ENCODE peak calls at places on chromosomes 4 and X, in eight cellular contexts. Q is activated naive CD4-positive, alpha-beta T cell; Y is sigmoid colon; K is head of caudate nucleus; P is retina; L is effector memory CD4-positive, alpha-beta T cell; Z is tibial artery; M is fibroblast of mammary gland. W is an unnamed sample.

GRCh38 chrX:109751698-109752097 is 18.6 kb upstream of the ACSL4 start:
- DNase-seq in M (no peak), L (no peak), P (no peak), Z (no peak), Q (no peak), Y (no peak), K (no peak), W (no peak)

GRCh38 chrX:122943918-122944317 is 240.2 kb upstream of the GRIA3 start:
- DNase-seq in K (no peak), P (no peak), Z (no peak), Q (no peak), L (no peak), Y (no peak), M (peak), W (peak)

GRCh38 chr4:163180087-163180486 is 13.4 kb upstream of the NAF1 start:
- DNase-seq in P (no peak), Z (no peak), K (no peak), Y (no peak), L (no peak), M (no peak), Q (no peak), W (no peak)

GRCh38 chr4:25767877-25768475 is 94.8 kb downstream of the SEL1L3 start:
- DNase-seq in L (no peak), K (peak), M (peak), Q (no peak), Y (no peak), Z (peak), P (peak), W (peak)

GRCh38 chrX:13287816-13288215 is 32.0 kb downstream of the ATXN3L start:
- DNase-seq in M (peak), Z (no peak), K (no peak), Q (no peak), P (no peak), L (no peak), Y (no peak), W (peak)

GRCh38 chr4:110059556-110060191 is 138.7 kb downstream of the ELOVL6 start:
- DNase-seq in P (no peak), Z (no peak), Q (no peak), Y (no peak), M (peak), L (no peak), K (no peak), W (peak)

GRCh38 chr4:24856586-24856985 is 56.3 kb downstream of the CCDC149 start:
- DNase-seq in Q (no peak), Z (peak), Y (no peak), K (no peak), M (peak), L (no peak), P (peak), W (peak)

GRCh38 chrX:44012484-44013096 is 39.4 kb upstream of the NDP start:
- DNase-seq in P (no peak), Y (peak), M (peak), K (no peak), Z (peak), Q (no peak), L (no peak), W (peak)

GRCh38 chrX:40152706-40153334 is 55.1 kb upstream of the BCOR start:
- DNase-seq in Z (no peak), L (no peak), K (peak), P (peak), Q (no peak), Y (peak), M (no peak), W (peak)

GRCh38 chrX:25650216-25650615 is 487.9 kb upstream of the MAGEB18 start:
- DNase-seq in P (no peak), Z (no peak), M (no peak), L (no peak), Y (no peak), K (no peak), Q (no peak), W (no peak)

GRCh38 chr4:183905081-183905592 is at the start of gene STOX2:
- DNase-seq in K (peak), M (peak), Q (no peak), P (no peak), L (no peak), Y (peak), Z (peak), W (peak)

GRCh38 chrX:56793112-56793430 is 64.0 kb downstream of the NBDY start:
- DNase-seq in P (no peak), Q (no peak), M (no peak), K (no peak), Z (no peak), Y (peak), L (no peak), W (no peak)

GRCh38 chr4:53541577-53542206 is 49.6 kb downstream of the LNX1 start:
- DNase-seq in K (no peak), Q (no peak), Y (no peak), P (no peak), M (peak), Z (no peak), L (no peak), W (peak)

W was measured in EH.